ENCODE peak calls at places on chromosomes 7 and 10, in ten cellular contexts. X is astrocyte of the spinal cord, B is epithelial cell of proximal tubule, E is HFFc6, R is NCI-H1417, A is tibial nerve, K is progenitor cell of endocrine pancreas, Y is AG10803, F is endodermal cell, T is uterus. M is an unnamed sample.

GRCh38 chr7:126378642-126379041 is 874.1 kb downstream of the GRM8 start:
- DNase-seq in X (no peak), B (no peak), E (no peak), R (peak), A (no peak), K (no peak), Y (no peak), F (no peak), T (no peak), M (no peak)

GRCh38 chr7:32034052-32034451 is 36.2 kb downstream of the PDE1C start:
- DNase-seq in X (no peak), B (no peak), E (no peak), R (peak), A (no peak), K (no peak), Y (no peak), F (no peak), T (no peak), M (no peak)

GRCh38 chr10:88474884-88475844 is 108.0 kb downstream of the RNLS start:
- DNase-seq in X (no peak), B (no peak), E (no peak), R (no peak), A (no peak), K (no peak), Y (no peak), F (no peak), T (peak), M (no peak)

GRCh38 chr10:96044686-96045085 is 1.3 kb downstream of the CCNJ start:
- DNase-seq in X (peak), B (no peak), E (peak), R (peak), A (no peak), K (no peak), Y (peak), F (no peak), T (no peak), M (no peak)

GRCh38 chr7:113113912-113114311 is 4.4 kb downstream of the SMIM30 start:
- DNase-seq in X (no peak), B (no peak), E (no peak), R (peak), A (no peak), K (no peak), Y (peak), F (peak), T (no peak), M (no peak)

GRCh38 chr10:5071411-5072198 is 22.6 kb upstream of the AKR1C3 start:
- DNase-seq in X (peak), B (peak), E (peak), R (peak), A (peak), K (no peak), Y (peak), F (peak), T (peak), M (no peak)

GRCh38 chr7:81232084-81232799 is 313.4 kb upstream of the SEMA3C start:
- DNase-seq in X (no peak), B (no peak), E (no peak), R (peak), A (no peak), K (no peak), Y (no peak), F (peak), T (no peak), M (no peak)

GRCh38 chr7:158880973-158881372 is 24.6 kb downstream of the DYNC2I1 start:
- DNase-seq in X (no peak), B (no peak), E (no peak), R (no peak), A (no peak), K (no peak), Y (no peak), F (no peak), T (no peak), M (no peak)

GRCh38 chr7:67018940-67019339 is 22.3 kb downstream of the TYW1 start:
- DNase-seq in X (no peak), B (no peak), E (no peak), R (no peak), A (no peak), K (no peak), Y (no peak), F (no peak), T (no peak), M (no peak)

GRCh38 chr7:105806592-105807266 is 69.7 kb downstream of the ATXN7L1 start:
- DNase-seq in X (peak), B (no peak), E (peak), R (no peak), A (no peak), K (no peak), Y (peak), F (no peak), T (no peak), M (peak)

GRCh38 chr7:143245123-143245522 is 18.1 kb upstream of the GSTK1 start:
- DNase-seq in X (peak), B (no peak), E (peak), R (no peak), A (no peak), K (no peak), Y (peak), F (no peak), T (no peak), M (no peak)

GRCh38 chr7:150978136-150978789 is at the start of gene KCNH2:
- DNase-seq in X (no peak), B (no peak), E (no peak), R (peak), A (no peak), K (peak), Y (no peak), F (peak), T (peak), M (no peak)

GRCh38 chr7:142791502-142791901 is 20.7 kb downstream of the PRSS2 start:
- DNase-seq in X (no peak), B (no peak), E (no peak), R (no peak), A (no peak), K (no peak), Y (no peak), F (no peak), T (no peak), M (no peak)

GRCh38 chr7:101240226-101241014 is 2.8 kb upstream of the CLDN15 start:
- DNase-seq in X (no peak), B (no peak), E (no peak), R (no peak), A (no peak), K (no peak), Y (no peak), F (no peak), T (no peak), M (no peak)

GRCh38 chr10:5532231-5532605 is 7.5 kb downstream of the CALML3 start:
- DNase-seq in X (no peak), B (no peak), E (no peak), R (no peak), A (no peak), K (no peak), Y (no peak), F (peak), T (no peak), M (no peak)